ENCODE peak calls at places on chromosome 17, in five cellular contexts. F is GM06990, R is IMR-90, O is tibial nerve, C is K562. J is an unnamed sample.

GRCh38 chr17:58082870-58083490 is at the start of gene DYNLL2:
- DNase-seq in F (peak; percentile 89), R (peak; percentile 85), O (peak; percentile 84), C (peak; percentile 96), J (peak; percentile 9)

GRCh38 chr17:1714980-1715802 is 5.0 kb upstream of the TLCD2 start:
- DNase-seq in F (no peak), R (peak; percentile 88), O (peak; percentile 82), C (peak; percentile 64), J (peak; percentile 60)

GRCh38 chr17:15957608-15958307 is 12.8 kb downstream of the ADORA2B start:
- DNase-seq in F (no peak), R (no peak), O (no peak), C (no peak), J (no peak)

GRCh38 chr17:72792771-72793170 is 299.7 kb downstream of the SLC39A11 start:
- DNase-seq in F (no peak), R (no peak), O (no peak), C (no peak), J (no peak)

GRCh38 chr17:79843917-79844815 is 4.9 kb upstream of the CBX4 start:
- DNase-seq in F (no peak), R (peak; percentile 61), O (no peak), C (no peak), J (no peak)

GRCh38 chr17:17780941-17781590 is 55.7 kb downstream of the SREBF1 start:
- DNase-seq in F (no peak), R (peak; percentile 65), O (no peak), C (no peak), J (no peak)

GRCh38 chr17:46192484-46193245 is 564 bp downstream of the KANSL1 start:
- DNase-seq in F (peak; percentile 80), R (peak; percentile 54), O (peak; percentile 44), C (peak; percentile 91), J (no peak)

GRCh38 chr17:4777969-4778760 is 6.5 kb downstream of the TM4SF5 start:
- DNase-seq in F (no peak), R (peak; percentile 31), O (no peak), C (no peak), J (no peak)

GRCh38 chr17:43360739-43361498 is 37.9 kb upstream of the ARL4D start:
- DNase-seq in F (peak; percentile 96), R (peak; percentile 100), O (peak; percentile 90), C (no peak), J (peak; percentile 89)

GRCh38 chr17:12342609-12343248 is 322.1 kb downstream of the MAP2K4 start:
- DNase-seq in F (no peak), R (no peak), O (no peak), C (peak; percentile 45), J (no peak)

GRCh38 chr17:1597861-1598342 is 30.7 kb downstream of the SLC43A2 start:
- DNase-seq in F (no peak), R (no peak), O (no peak), C (no peak), J (no peak)

GRCh38 chr17:59238904-59239303 is 18.6 kb downstream of the GDPD1 start:
- DNase-seq in F (no peak), R (no peak), O (no peak), C (no peak), J (no peak)

DNA sequence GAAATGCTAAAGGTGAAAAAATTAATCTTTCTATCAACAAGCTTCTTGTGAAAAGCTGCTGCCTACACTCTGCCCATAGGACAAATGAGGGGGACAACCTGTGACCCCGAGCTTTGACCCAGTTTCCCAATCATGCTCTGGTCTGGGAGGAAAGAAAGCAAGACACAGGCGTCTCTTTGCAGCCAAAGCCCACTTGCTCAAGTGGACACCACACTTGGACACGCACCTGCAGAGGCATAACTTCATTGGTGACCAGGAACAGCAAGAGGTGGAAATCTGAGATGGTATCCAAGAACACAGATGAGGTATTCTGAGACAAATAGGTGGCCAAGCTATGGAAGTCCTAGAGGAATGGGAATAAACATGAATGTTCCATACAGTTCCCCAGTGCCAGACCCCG is 15.0 kb upstream of the FAAP100 start:
- DNase-seq in F (no peak), R (no peak), O (no peak), C (no peak), J (no peak)
- H3K4me3 ChIP-seq in F (no peak overlapping the region), R (no peak overlapping the region), O (no peak overlapping the region), C (no peak overlapping the region), J (no peak overlapping the region)

GRCh38 chr17:74153821-74154430 is 49.6 kb upstream of the RPL38 start:
- DNase-seq in F (no peak), R (no peak), O (no peak), C (no peak), J (no peak)
- TF ChIP-seq CTCF in F (no peak), R (no peak), O (no peak), C (no peak), J (no peak)

DNA sequence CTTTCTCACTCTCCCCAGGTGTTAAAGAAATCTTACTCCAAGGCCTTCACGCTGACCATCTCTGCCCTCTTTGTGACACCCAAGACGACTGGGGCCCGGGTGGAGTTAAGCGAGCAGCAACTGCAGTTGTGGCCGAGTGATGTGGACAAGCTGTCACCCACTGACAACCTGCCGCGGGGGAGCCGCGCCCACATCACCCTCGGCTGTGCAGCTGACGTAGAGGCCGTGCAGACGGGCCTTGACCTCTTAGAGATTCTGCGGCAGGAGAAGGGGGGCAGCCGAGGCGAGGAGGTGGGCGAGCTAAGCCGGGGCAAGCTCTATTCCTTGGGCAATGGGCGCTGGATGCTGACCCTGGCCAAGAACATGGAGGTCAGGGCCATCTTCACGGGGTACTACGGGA is 6.9 kb downstream of the CNP start:
- DNase-seq in F (no peak), R (no peak), O (no peak), C (no peak), J (no peak)
- H3K36me3 ChIP-seq in F (peaks cover 50% of the 10 kb centered on the region), R (peaks cover 77% of the 10 kb centered on the region), O (no peaks in the 10 kb centered on the region), C (peaks cover 85% of the 10 kb centered on the region), J (peaks cover 58% of the 10 kb centered on the region)

GRCh38 chr17:61806081-61806828 is 57.1 kb downstream of the BRIP1 start:
- DNase-seq in F (no peak), R (no peak), O (no peak), C (no peak), J (no peak)
- H3K4me3 ChIP-seq in F (no peak overlapping the region), R (no peak overlapping the region), O (no peak overlapping the region), C (no peak overlapping the region), J (no peak overlapping the region)

DNA sequence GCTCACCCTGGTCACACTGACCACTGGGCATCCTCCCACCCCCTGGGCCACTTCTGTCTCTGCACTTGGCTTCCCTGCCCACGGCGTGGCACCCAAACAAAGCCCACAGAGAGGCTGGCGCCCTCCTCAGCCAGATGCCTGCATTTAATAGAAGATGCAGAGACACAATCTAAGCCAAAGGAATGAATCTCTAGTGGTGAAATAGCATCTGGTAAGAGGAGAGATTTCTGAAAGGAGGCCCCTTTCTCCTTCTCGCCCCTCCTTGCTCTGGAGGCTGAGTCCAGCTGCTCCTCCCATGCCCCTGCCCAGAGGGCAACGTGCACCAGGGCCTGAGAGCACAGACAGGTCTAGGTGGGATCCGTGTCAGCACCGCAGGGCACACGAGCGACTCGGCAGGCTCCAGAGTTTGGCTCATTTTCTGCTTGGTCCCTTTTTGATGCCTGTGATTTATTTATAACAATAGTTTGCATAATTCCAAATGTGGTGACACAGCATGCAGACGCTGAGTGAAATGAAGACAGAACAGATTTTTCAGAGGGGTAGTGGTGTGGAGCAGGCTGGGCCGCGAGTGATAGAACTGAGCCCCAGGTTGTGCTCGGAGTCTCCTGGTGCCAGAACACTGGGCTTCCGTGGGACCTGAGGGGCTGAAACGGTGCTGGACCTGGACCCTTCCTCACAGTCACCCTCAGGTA is 95.6 kb downstream of the METRNL start:
- DNase-seq in F (peak; percentile 60), R (no peak), O (no peak), C (no peak), J (no peak)
- TF ChIP-seq CTCF in F (peak; percentile 4), R (no peak), O (no peak), C (no peak), J (peak; percentile 10)